ENCODE peak calls at places on chromosome 16, in ten cellular contexts. W, M, T, N, D, A, C, Q, H and U are unnamed samples.
A peak's percentile ranks its signal among the peaks of the same experiment; 100 is the strongest.

GRCh38 chr16:11495066-11495407 is 91.7 kb downstream of the LITAF start:
- DNase-seq in W (no peak), M (no peak), T (no peak), N (no peak), D (no peak), A (no peak), C (no peak), Q (no peak), H (no peak), U (no peak)

GRCh38 chr16:65281636-65282035 is 159.8 kb upstream of the CDH11 start:
- DNase-seq in W (no peak), M (no peak), T (no peak), N (no peak), D (no peak), A (no peak), C (no peak), Q (no peak), H (no peak), U (no peak)

GRCh38 chr16:21727344-21727743 is 63.6 kb downstream of the OTOA start:
- DNase-seq in W (no peak), M (no peak), T (no peak), N (no peak), D (no peak), A (no peak), C (no peak), Q (no peak), H (no peak), U (no peak)

GRCh38 chr16:54654429-54654828 is 276.2 kb upstream of the IRX5 start:
- DNase-seq in W (no peak), M (no peak), T (no peak), N (no peak), D (peak; percentile 38), A (no peak), C (no peak), Q (no peak), H (no peak), U (no peak)

GRCh38 chr16:84444476-84444875 is 60.0 kb downstream of the MEAK7 start:
- DNase-seq in W (no peak), M (no peak), T (peak; percentile 36), N (no peak), D (no peak), A (no peak), C (no peak), Q (no peak), H (no peak), U (no peak)

GRCh38 chr16:674968-675883 is at the start of gene RHBDL1:
- DNase-seq in W (no peak), M (no peak), T (no peak), N (no peak), D (peak; percentile 69), A (no peak), C (peak; percentile 57), Q (peak; percentile 51), H (no peak), U (no peak)

GRCh38 chr16:79997257-79997656 is 396.7 kb upstream of the MAF start:
- DNase-seq in W (no peak), M (no peak), T (no peak), N (no peak), D (peak; percentile 30), A (no peak), C (no peak), Q (peak; percentile 15), H (peak; percentile 2), U (no peak)

GRCh38 chr16:58451945-58452401 is 48.0 kb upstream of the NDRG4 start:
- DNase-seq in W (no peak), M (no peak), T (no peak), N (no peak), D (peak; percentile 56), A (no peak), C (no peak), Q (peak; percentile 69), H (no peak), U (no peak)

GRCh38 chr16:65667013-65667578 is 545.2 kb upstream of the CDH11 start:
- DNase-seq in W (no peak), M (no peak), T (no peak), N (no peak), D (peak; percentile 65), A (no peak), C (no peak), Q (peak; percentile 52), H (no peak), U (no peak)

GRCh38 chr16:88938119-88938932 is 38.7 kb downstream of the CBFA2T3 start:
- DNase-seq in W (no peak), M (peak; percentile 63), T (no peak), N (no peak), D (no peak), A (no peak), C (no peak), Q (no peak), H (no peak), U (no peak)

DNA sequence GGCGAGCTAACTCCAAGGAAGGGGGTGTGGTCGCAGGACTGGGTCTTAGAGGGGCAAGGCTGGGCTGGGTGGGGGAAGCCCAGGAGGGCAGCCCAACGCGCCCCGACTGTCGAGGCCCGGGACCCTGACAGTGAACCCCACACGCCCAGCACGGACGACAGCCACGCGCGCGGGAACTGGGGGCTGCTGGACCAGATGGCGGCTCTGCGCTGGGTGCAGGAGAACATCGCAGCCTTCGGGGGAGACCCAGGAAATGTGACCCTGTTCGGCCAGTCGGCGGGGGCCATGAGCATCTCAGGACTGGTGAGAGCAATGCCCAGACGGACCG is 12.7 kb downstream of the CES4A start:
- DNase-seq in W (no peak), M (no peak), T (no peak), N (no peak), D (peak; percentile 57), A (no peak), C (no peak), Q (no peak), H (no peak), U (no peak)
- H3K4me3 ChIP-seq in W (peak overlapping the region; percentile 38), M (peak overlapping the region; percentile 51), T (peak overlapping the region; percentile 65), N (peak overlapping the region; percentile 33), D (peak overlapping the region; percentile 41), A (peak overlapping the region; percentile 39), C (peak overlapping the region; percentile 58), Q (no peak overlapping the region), H (peak overlapping the region; percentile 63), U (no peak overlapping the region)

GRCh38 chr16:68743664-68744063 is 6.6 kb downstream of the CDH1 start:
- DNase-seq in W (no peak), M (no peak), T (no peak), N (no peak), D (no peak), A (no peak), C (no peak), Q (no peak), H (no peak), U (no peak)

GRCh38 chr16:68749424-68749823 is 12.3 kb downstream of the CDH1 start:
- DNase-seq in W (no peak), M (no peak), T (no peak), N (no peak), D (no peak), A (no peak), C (no peak), Q (no peak), H (no peak), U (no peak)

GRCh38 chr16:68744744-68745280 is 7.7 kb downstream of the CDH1 start:
- DNase-seq in W (no peak), M (no peak), T (peak; percentile 74), N (no peak), D (no peak), A (peak; percentile 84), C (peak; percentile 86), Q (peak; percentile 30), H (no peak), U (no peak)

GRCh38 chr16:68750243-68750642 is 13.2 kb downstream of the CDH1 start:
- DNase-seq in W (no peak), M (no peak), T (no peak), N (no peak), D (no peak), A (no peak), C (no peak), Q (no peak), H (no peak), U (no peak)

GRCh38 chr16:68746951-68747350 is 9.9 kb downstream of the CDH1 start:
- DNase-seq in W (no peak), M (no peak), T (no peak), N (no peak), D (no peak), A (no peak), C (no peak), Q (no peak), H (no peak), U (no peak)
- H3K27ac ChIP-seq in W (peak overlapping the region; percentile 5), M (no peak overlapping the region), T (no peak overlapping the region), N (no peak overlapping the region), D (no peak overlapping the region), A (peak overlapping the region; percentile 93), C (peak overlapping the region; percentile 91), Q (no peak overlapping the region), H (no peak overlapping the region), U (no peak overlapping the region)

DNA sequence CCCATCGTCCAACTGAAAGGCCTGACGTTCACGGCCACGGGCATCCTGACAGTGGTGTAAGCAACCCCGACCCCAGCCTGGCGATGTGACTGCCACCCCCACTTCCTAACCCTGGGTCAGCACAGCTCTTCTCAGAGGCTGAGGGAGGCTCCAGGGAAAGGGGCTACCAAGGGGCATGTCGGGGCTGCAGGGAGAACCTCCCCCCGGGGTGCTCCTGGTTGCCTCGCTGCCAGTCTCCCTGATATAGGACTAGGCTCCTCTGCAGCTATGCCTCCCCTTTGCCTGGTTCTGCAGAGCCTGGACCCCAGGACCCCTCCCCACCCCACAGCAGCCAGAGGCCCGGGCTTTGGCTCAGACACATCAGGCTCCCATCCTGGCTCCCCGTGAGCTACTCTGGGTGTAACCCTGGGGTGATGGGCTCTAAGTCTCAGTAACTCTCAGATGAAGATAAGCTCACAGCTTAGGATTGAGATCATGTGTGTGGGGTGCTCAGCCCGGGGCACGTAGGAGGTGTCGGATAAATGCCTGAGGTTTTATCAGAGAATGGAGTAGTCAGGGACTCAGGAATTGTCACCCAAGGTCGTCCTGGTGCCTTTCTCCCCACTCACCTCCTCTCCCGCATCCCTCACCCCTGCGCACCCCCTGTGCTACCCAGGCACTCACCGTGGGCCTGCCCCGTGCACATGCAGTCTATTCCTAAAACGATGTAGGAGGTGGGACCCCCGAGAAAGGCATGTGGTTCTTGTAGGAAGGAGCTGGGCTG is 10.6 kb downstream of the ITGAD start:
- DNase-seq in W (no peak), M (no peak), T (no peak), N (no peak), D (no peak), A (no peak), C (no peak), Q (no peak), H (no peak), U (no peak)
- H3K4me3 ChIP-seq in W (no peak overlapping the region), M (no peak overlapping the region), T (no peak overlapping the region), N (no peak overlapping the region), D (peak overlapping the region; percentile 37), A (no peak overlapping the region), C (no peak overlapping the region), Q (no peak overlapping the region), H (peak overlapping the region; percentile 22), U (no peak overlapping the region)

DNA sequence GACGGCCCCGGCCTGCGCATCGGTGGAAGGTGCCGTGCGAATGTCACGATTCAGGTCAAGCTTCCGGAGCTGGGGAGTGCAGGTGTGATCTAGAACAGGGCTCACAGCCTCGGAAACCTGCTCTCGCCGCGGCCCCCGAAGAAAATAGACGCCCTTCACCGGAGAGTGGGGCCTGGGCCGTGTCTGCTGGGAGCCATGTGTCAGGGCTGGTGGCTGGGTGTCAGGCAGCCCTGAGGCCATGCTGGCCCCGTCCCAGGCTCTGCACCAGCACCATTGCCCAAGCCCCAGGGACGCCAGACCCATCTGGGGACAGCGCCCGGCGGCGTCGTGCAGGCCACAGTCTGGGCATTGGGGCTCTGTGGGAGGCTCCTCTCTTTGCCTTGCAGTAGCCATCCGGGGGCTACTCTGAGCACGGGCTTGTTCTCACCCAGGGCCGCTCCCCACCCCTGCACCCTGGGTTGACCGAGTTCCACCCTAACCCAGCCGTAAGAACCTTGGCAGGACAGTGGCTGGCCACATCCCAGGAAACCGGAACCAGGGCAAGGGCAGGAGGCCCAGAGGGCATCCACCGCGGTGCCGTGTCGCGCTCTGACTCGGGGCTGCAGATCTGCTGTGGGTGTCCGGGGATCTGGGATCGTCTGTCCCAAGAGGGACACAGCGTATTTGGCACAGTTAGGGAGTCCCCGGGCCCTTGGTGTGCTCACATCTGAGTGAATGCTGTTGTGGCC is 5.3 kb upstream of the NUDT16L1 start:
- DNase-seq in W (no peak), M (peak; percentile 53), T (peak; percentile 65), N (peak; percentile 43), D (no peak), A (no peak), C (no peak), Q (no peak), H (no peak), U (no peak)
- H3K27ac ChIP-seq in W (no peak overlapping the region), M (no peak overlapping the region), T (no peak overlapping the region), N (no peak overlapping the region), D (no peak overlapping the region), A (no peak overlapping the region), C (no peak overlapping the region), Q (no peak overlapping the region), H (no peak overlapping the region), U (no peak overlapping the region)